ENCODE peak calls at places on chromosomes 2 and 18, in ten cellular contexts. D is coronary artery; R is stimulated activated CD4-positive, alpha-beta T cell treated with anti-CD3 and anti-CD28 coated beads, Interleukin-2, amount 100 ng/mL, for 4 hours; V is adipocyte; Y is AML-193; G is AG08396; N is aorta; O is activated CD4-positive, alpha-beta T cell treated with anti-CD3 and anti-CD28 coated beads for 24 hours; M is endothelial cell; T is activated CD8-positive, alpha-beta memory T cell treated with anti-CD3 and anti-CD28 coated beads for 24 hours. X is an unnamed sample.

GRCh38 chr2:62785810-62786593 is 80.5 kb downstream of the EHBP1 start:
- DNase-seq in D (no peak), R (no peak), O (no peak), N (no peak), V (peak; percentile 54), M (no peak), G (no peak), Y (peak; percentile 73), T (no peak), X (peak; percentile 57)

GRCh38 chr2:126783341-126783740 is 115.3 kb upstream of the TEX51 start:
- DNase-seq in M (no peak), V (no peak), O (no peak), Y (no peak), D (no peak), N (no peak), T (no peak), R (no peak), G (no peak), X (no peak)

GRCh38 chr2:120510751-120511395 is 164.9 kb downstream of the INHBB start:
- DNase-seq in T (no peak), Y (no peak), M (no peak), V (no peak), N (peak; percentile 38), D (no peak), R (no peak), O (no peak), G (no peak), X (no peak)

GRCh38 chr2:33494155-33494779 is 17.8 kb downstream of the RASGRP3 start:
- DNase-seq in O (no peak), R (no peak), T (no peak), D (no peak), V (no peak), Y (no peak), M (no peak), N (no peak), G (no peak), X (no peak)

GRCh38 chr2:42801388-42801787 is 9.0 kb upstream of the HAAO start:
- DNase-seq in V (peak; percentile 51), D (no peak), T (no peak), M (no peak), O (no peak), G (peak; percentile 40), N (peak; percentile 81), R (no peak), Y (no peak), X (peak; percentile 59)

GRCh38 chr2:120842456-120843439 is 107.1 kb downstream of the GLI2 start:
- DNase-seq in V (peak; percentile 64), G (no peak), O (no peak), D (no peak), M (no peak), R (no peak), Y (no peak), N (peak; percentile 38), T (no peak), X (no peak)

GRCh38 chr2:240257940-240258580 is 117.6 kb upstream of the OTOS start:
- DNase-seq in M (no peak), R (no peak), O (no peak), V (no peak), D (no peak), Y (no peak), G (no peak), T (peak; percentile 46), N (peak; percentile 71), X (no peak)

GRCh38 chr2:127621981-127622431 is 23.9 kb upstream of the GPR17 start:
- DNase-seq in O (no peak), M (no peak), G (no peak), V (no peak), Y (no peak), N (peak; percentile 71), R (no peak), D (peak; percentile 70), T (no peak), X (no peak)

GRCh38 chr18:65876310-65876709 is 125.5 kb downstream of the CDH7 start:
- DNase-seq in D (no peak), M (no peak), N (no peak), T (no peak), V (no peak), R (no peak), O (no peak), Y (no peak), G (no peak), X (no peak)

GRCh38 chr2:169172076-169172735 is 102.8 kb downstream of the DHRS9 start:
- DNase-seq in R (no peak), N (no peak), D (no peak), Y (no peak), M (no peak), O (no peak), G (no peak), V (no peak), T (no peak), X (no peak)

GRCh38 chr2:20771296-20771695 is 51.6 kb downstream of the LDAH start:
- DNase-seq in O (no peak), R (no peak), N (no peak), G (no peak), T (no peak), M (no peak), V (peak; percentile 76), Y (no peak), D (no peak), X (peak; percentile 75)

GRCh38 chr2:131413148-131413747 is 49.3 kb upstream of the RAB6D start:
- DNase-seq in D (no peak), N (no peak), V (peak; percentile 82), R (no peak), M (no peak), Y (peak; percentile 39), T (no peak), G (peak; percentile 51), O (peak; percentile 14), X (peak; percentile 38)

GRCh38 chr2:201152999-201153398 is 29.9 kb upstream of the CASP10 start:
- DNase-seq in G (no peak), Y (no peak), O (no peak), M (no peak), N (no peak), V (no peak), D (no peak), T (no peak), R (no peak), X (no peak)

GRCh38 chr2:63654959-63655358 is 66.2 kb downstream of the MDH1 start:
- DNase-seq in D (no peak), R (no peak), M (no peak), O (peak; percentile 2), G (no peak), N (no peak), T (no peak), V (no peak), Y (no peak), X (no peak)

GRCh38 chr2:239316562-239317465 is 84.0 kb downstream of the HDAC4 start:
- DNase-seq in D (peak; percentile 79), G (peak; percentile 78), R (no peak), T (peak; percentile 37), V (no peak), O (no peak), M (no peak), Y (no peak), N (peak; percentile 87), X (peak; percentile 69)

GRCh38 chr2:9273496-9273895 is 66.9 kb downstream of the ASAP2 start:
- DNase-seq in M (no peak), O (no peak), N (no peak), Y (no peak), V (no peak), G (no peak), R (no peak), T (no peak), D (no peak), X (no peak)

GRCh38 chr2:204116154-204116792 is 179.7 kb downstream of the ICOS start:
- DNase-seq in M (no peak), R (no peak), N (no peak), G (no peak), Y (no peak), O (no peak), V (no peak), T (no peak), D (no peak), X (no peak)

GRCh38 chr18:38369772-38370690 is 804.4 kb upstream of the CELF4 start:
- DNase-seq in O (no peak), Y (no peak), V (no peak), R (no peak), T (no peak), D (no peak), M (no peak), G (no peak), N (no peak), X (no peak)

GRCh38 chr2:172373761-172374160 is 53.6 kb upstream of the ITGA6 start:
- DNase-seq in N (no peak), R (no peak), V (no peak), M (no peak), O (no peak), T (no peak), G (no peak), Y (no peak), D (no peak), X (no peak)

GRCh38 chr18:44893045-44893706 is 212.5 kb downstream of the SETBP1 start:
- DNase-seq in M (no peak), R (no peak), T (no peak), G (no peak), V (no peak), D (no peak), Y (no peak), O (no peak), N (no peak), X (no peak)

GRCh38 chr2:18860179-18860578 is 270.8 kb upstream of the NT5C1B start:
- DNase-seq in N (no peak), O (no peak), R (no peak), V (peak; percentile 46), M (no peak), Y (no peak), G (no peak), D (no peak), T (no peak), X (peak; percentile 88)

GRCh38 chr2:52749764-52750163 is 1017.8 kb upstream of the CHAC2 start:
- DNase-seq in O (no peak), D (no peak), G (no peak), N (no peak), R (no peak), Y (no peak), V (no peak), M (no peak), T (no peak), X (no peak)

GRCh38 chr2:201502713-201503112 is 51.2 kb downstream of the STRADB start:
- DNase-seq in N (no peak), D (no peak), T (no peak), M (no peak), R (no peak), O (no peak), Y (no peak), V (no peak), G (no peak), X (no peak)

GRCh38 chr2:8015848-8016580 is 665.8 kb upstream of the ID2 start:
- DNase-seq in Y (no peak), V (peak; percentile 54), T (no peak), N (no peak), R (no peak), M (no peak), O (no peak), D (no peak), G (no peak), X (no peak)

GRCh38 chr2:10963155-10963554 is 51.4 kb downstream of the KCNF1 start:
- DNase-seq in T (no peak), N (peak; percentile 56), R (no peak), O (no peak), V (peak; percentile 10), G (peak; percentile 33), M (no peak), D (no peak), Y (no peak), X (no peak)

GRCh38 chr2:211802611-211803010 is 736.0 kb downstream of the ERBB4 start:
- DNase-seq in M (no peak), N (no peak), T (no peak), Y (no peak), D (no peak), R (no peak), V (no peak), G (no peak), O (no peak), X (no peak)

GRCh38 chr2:240962371-240963064 is 35.9 kb upstream of the SNED1 start:
- DNase-seq in N (peak; percentile 82), R (no peak), Y (no peak), G (no peak), T (peak; percentile 40), M (no peak), D (peak; percentile 72), O (no peak), V (peak; percentile 20), X (peak; percentile 64)

GRCh38 chr2:229610871-229611270 is 103.5 kb downstream of the DNER start:
- DNase-seq in V (peak; percentile 33), G (no peak), D (no peak), Y (no peak), T (no peak), O (no peak), N (no peak), M (no peak), R (no peak), X (no peak)

X was measured in fibroblast of gingiva.